ENCODE peak calls at places on chromosomes 12 and 14, in four cellular contexts. P is stimulated activated CD4-positive, alpha-beta T cell treated with anti-CD3 and anti-CD28 coated beads, Interleukin-1b, Interleukin-23, amount 100 ng/mL, for 4 hours; F is RPMI7951; Z is ELR. X is an unnamed sample.

GRCh38 chr12:12806784-12807516 is 6.2 kb upstream of the DDX47 start:
- DNase-seq in Z (no peak), P (no peak), F (no peak), X (no peak)

GRCh38 chr12:6452245-6452731 is 446 bp downstream of the TAPBPL start:
- DNase-seq in P (no peak), F (no peak), Z (peak), X (peak)

GRCh38 chr12:131536337-131536736 is 174.6 kb upstream of the SFSWAP start:
- DNase-seq in F (no peak), P (peak), Z (no peak), X (no peak)

GRCh38 chr12:95836185-95836609 is 22.6 kb upstream of the SNRPF start:
- DNase-seq in F (peak), Z (peak), P (no peak), X (peak)

GRCh38 chr12:114746297-114747074 is 62.5 kb upstream of the TBX3 start:
- DNase-seq in Z (no peak), P (no peak), F (no peak), X (no peak)

GRCh38 chr14:65821224-65821753 is 408.8 kb downstream of the FUT8 start:
- DNase-seq in P (no peak), F (no peak), Z (no peak), X (no peak)

GRCh38 chr12:67991158-67991557 is 1.9 kb downstream of the IFNG-AS1 start:
- DNase-seq in F (no peak), P (peak), Z (no peak), X (no peak)

GRCh38 chr14:105012171-105012985 is 8.5 kb downstream of the CDCA4 start:
- DNase-seq in P (no peak), Z (no peak), F (no peak), X (no peak)

GRCh38 chr12:107612508-107612907 is 73.1 kb upstream of the PWP1 start:
- DNase-seq in Z (peak), F (no peak), P (no peak), X (no peak)

GRCh38 chr12:113929312-113929989 is 36.7 kb downstream of the RBM19 start:
- DNase-seq in F (no peak), Z (no peak), P (no peak), X (no peak)

GRCh38 chr12:84643993-84644392 is 268.6 kb downstream of the SLC6A15 start:
- DNase-seq in F (no peak), Z (no peak), P (no peak), X (no peak)

GRCh38 chr14:82230748-82231147 is 697.1 kb upstream of the SEL1L start:
- DNase-seq in F (no peak), P (no peak), Z (no peak), X (no peak)

GRCh38 chr14:95332641-95333040 is 12.9 kb upstream of the CLMN start:
- DNase-seq in Z (no peak), P (no peak), F (no peak), X (no peak)

GRCh38 chr14:68286667-68287066 is 467.1 kb downstream of the RAD51B start:
- DNase-seq in Z (peak), P (no peak), F (peak), X (peak)

GRCh38 chr12:93526786-93527428 is 45.6 kb upstream of the SOCS2 start:
- DNase-seq in P (no peak), Z (peak), F (peak), X (peak)

GRCh38 chr12:38282886-38283285 is 33.7 kb upstream of the ALG10B start:
- DNase-seq in Z (peak), F (peak), P (no peak), X (no peak)

GRCh38 chr12:116773276-116773731 is 35.2 kb downstream of the RNFT2 start:
- DNase-seq in Z (peak), P (no peak), F (peak), X (no peak)

GRCh38 chr12:16520328-16520727 is 85.6 kb downstream of the LMO3 start:
- DNase-seq in Z (no peak), P (no peak), F (no peak), X (no peak)

GRCh38 chr14:30855345-30856037 is 18.9 kb upstream of the COCH start:
- DNase-seq in P (no peak), Z (no peak), F (peak), X (no peak)

GRCh38 chr12:122394626-122395194 is 27.8 kb downstream of the CLIP1 start:
- DNase-seq in F (no peak), P (no peak), Z (no peak), X (no peak)

GRCh38 chr14:89842852-89843251 is 111.7 kb downstream of the EFCAB11 start:
- DNase-seq in P (no peak), Z (no peak), F (no peak), X (no peak)

GRCh38 chr12:59500335-59500734 is 95.5 kb upstream of the SLC16A7 start:
- DNase-seq in P (no peak), Z (no peak), F (no peak), X (no peak)

GRCh38 chr14:104799239-104799599 is 1.7 kb upstream of the ZBTB42 start:
- DNase-seq in Z (no peak), P (no peak), F (no peak), X (no peak)

GRCh38 chr14:101977311-101978071 is 13.1 kb downstream of the DYNC1H1 start:
- DNase-seq in F (no peak), P (no peak), Z (peak), X (peak)

GRCh38 chr14:95525999-95526398 is 8.9 kb upstream of the GLRX5 start:
- DNase-seq in Z (no peak), P (no peak), F (no peak), X (no peak)

GRCh38 chr14:104054222-104054905 is 31.1 kb upstream of the ASPG start:
- DNase-seq in F (no peak), Z (no peak), P (no peak), X (no peak)